ENCODE peak calls at places on chromosomes 13 and 19, in five cellular contexts. U, V, J, Y and Z are unnamed samples.

GRCh38 chr13:66837246-66837645 is 392.9 kb downstream of the PCDH9 start:
- DNase-seq in V (no peak), Y (no peak), J (no peak), U (no peak), Z (no peak)

GRCh38 chr19:872266-872951 is 12.9 kb downstream of the CFD start:
- DNase-seq in J (peak; percentile 94), V (peak; percentile 34), Y (peak; percentile 31), U (no peak), Z (no peak)

GRCh38 chr19:47603706-47604310 is 5.1 kb upstream of the BICRA start:
- DNase-seq in V (no peak), J (no peak), Y (no peak), U (no peak), Z (no peak)

GRCh38 chr13:54433511-54434206 is 1405.0 kb downstream of the OLFM4 start:
- DNase-seq in Y (no peak), V (peak; percentile 81), U (no peak), J (no peak), Z (no peak)

GRCh38 chr13:109479991-109480696 is 306.2 kb downstream of the IRS2 start:
- DNase-seq in U (no peak), V (no peak), Y (no peak), J (no peak), Z (no peak)

GRCh38 chr13:41864658-41865057 is 96.3 kb downstream of the VWA8 start:
- DNase-seq in Y (no peak), J (no peak), V (no peak), U (no peak), Z (no peak)

GRCh38 chr13:28478127-28478526 is 16.8 kb downstream of the FLT1 start:
- DNase-seq in U (no peak), V (no peak), J (no peak), Y (no peak), Z (no peak)

GRCh38 chr19:17302391-17303166 is 646 bp downstream of the ABHD8 start:
- DNase-seq in J (peak; percentile 85), V (peak; percentile 21), Y (no peak), U (no peak), Z (peak; percentile 54)

GRCh38 chr13:48500652-48501197 is 32.2 kb downstream of the RCBTB2 start:
- DNase-seq in V (no peak), J (no peak), Y (no peak), U (no peak), Z (no peak)

GRCh38 chr19:41531438-41532311 is 44.3 kb upstream of the CEACAM21 start:
- DNase-seq in J (peak; percentile 91), U (no peak), V (peak; percentile 59), Y (peak; percentile 69), Z (peak; percentile 40)

GRCh38 chr13:62119739-62120700 is 704.4 kb upstream of the PCDH20 start:
- DNase-seq in V (no peak), J (no peak), U (no peak), Y (no peak), Z (no peak)

GRCh38 chr19:900302-901111 is 7.2 kb downstream of the RNU6-9 start:
- DNase-seq in U (no peak), V (no peak), Y (no peak), J (no peak), Z (no peak)

GRCh38 chr13:54574791-54575190 is 1546.2 kb downstream of the OLFM4 start:
- DNase-seq in U (no peak), V (no peak), Y (no peak), J (no peak), Z (no peak)

GRCh38 chr13:20901668-20902437 is 693 bp downstream of the XPO4 start:
- DNase-seq in V (peak; percentile 41), Y (peak; percentile 36), U (no peak), J (peak; percentile 79), Z (no peak)

GRCh38 chr19:39410620-39411005 is 1.9 kb upstream of the PLEKHG2 start:
- DNase-seq in V (no peak), Y (no peak), U (no peak), J (no peak), Z (no peak)

GRCh38 chr13:24097667-24098066 is 62.9 kb upstream of the SPATA13 start:
- DNase-seq in U (no peak), Y (no peak), V (no peak), J (no peak), Z (no peak)

GRCh38 chr13:38582133-38582532 is 104.7 kb upstream of the FREM2 start:
- DNase-seq in J (no peak), U (no peak), V (peak; percentile 8), Y (no peak), Z (no peak)

GRCh38 chr13:76816394-76816793 is 69.8 kb downstream of the KCTD12 start:
- DNase-seq in Y (no peak), V (no peak), U (no peak), J (no peak), Z (no peak)

GRCh38 chr13:43946281-43946680 is 66.6 kb downstream of the LACC1 start:
- DNase-seq in Y (no peak), J (no peak), U (no peak), V (no peak), Z (no peak)

GRCh38 chr13:97856001-97856675 is 97.3 kb upstream of the IPO5 start:
- DNase-seq in U (no peak), V (peak; percentile 28), J (no peak), Y (peak; percentile 26), Z (no peak)

GRCh38 chr13:46578590-46578975 is 25.6 kb downstream of the LRCH1 start:
- DNase-seq in Y (no peak), V (no peak), U (no peak), J (no peak), Z (no peak)

GRCh38 chr13:113008841-113009240 is 39.8 kb downstream of the MCF2L start:
- DNase-seq in V (no peak), Y (no peak), U (no peak), J (no peak), Z (no peak)

GRCh38 chr19:47447470-47448359 is 24.0 kb downstream of the SLC8A2 start:
- DNase-seq in U (no peak), J (no peak), V (peak; percentile 25), Y (peak; percentile 40), Z (no peak)

GRCh38 chr19:16535381-16535780 is 6.9 kb downstream of the CHERP start:
- DNase-seq in V (no peak), J (no peak), Y (no peak), U (no peak), Z (no peak)

GRCh38 chr13:113926301-113926761 is 47.5 kb downstream of the C13orf46 start:
- DNase-seq in Y (no peak), U (no peak), J (peak; percentile 38), V (no peak), Z (no peak)

GRCh38 chr13:110453767-110454166 is 107.8 kb downstream of the RAB20 start:
- DNase-seq in V (no peak), U (no peak), J (no peak), Y (no peak), Z (no peak)

GRCh38 chr19:46860846-46861690 is at the start of gene ARHGAP35:
- DNase-seq in U (no peak), Y (peak; percentile 63), V (peak; percentile 34), J (peak; percentile 93), Z (peak; percentile 26)

GRCh38 chr19:57682226-57682766 is 519 bp downstream of the ZNF551 start:
- DNase-seq in V (no peak), Y (no peak), J (no peak), U (no peak), Z (no peak)

GRCh38 chr13:71831716-71832115 is 35.3 kb downstream of the DACH1 start:
- DNase-seq in J (no peak), Y (no peak), V (no peak), U (no peak), Z (no peak)

GRCh38 chr13:33761744-33762143 is 56.2 kb upstream of the RFC3 start:
- DNase-seq in V (peak; percentile 23), J (no peak), U (no peak), Y (no peak), Z (no peak)

GRCh38 chr13:99389520-99390304 is 82.5 kb upstream of the GPR183 start:
- DNase-seq in V (no peak), U (no peak), J (no peak), Y (no peak), Z (no peak)

GRCh38 chr13:93660664-93661063 is 434.1 kb downstream of the GPC6 start:
- DNase-seq in V (no peak), U (no peak), Y (no peak), J (no peak), Z (no peak)

GRCh38 chr13:102847272-102848234 is 1.7 kb downstream of the ERCC5 start:
- DNase-seq in U (no peak), Y (no peak), V (peak; percentile 13), J (peak; percentile 77), Z (no peak)

GRCh38 chr13:27172495-27172842 is 858 bp upstream of the USP12 start:
- DNase-seq in U (no peak), V (no peak), J (no peak), Y (no peak), Z (no peak)
- H3K27ac ChIP-seq in U (peak overlapping the region; percentile 88), V (peak overlapping the region; percentile 90), J (peak overlapping the region; percentile 95), Y (peak overlapping the region; percentile 98), Z (peak overlapping the region; percentile 77)

GRCh38 chr13:26695360-26695705 is 65.3 kb downstream of the GPR12 start:
- DNase-seq in J (no peak), V (no peak), Y (no peak), U (no peak), Z (no peak)
- H3K27ac ChIP-seq in J (no peak overlapping the region), V (no peak overlapping the region), Y (no peak overlapping the region), U (no peak overlapping the region), Z (no peak overlapping the region)

DNA sequence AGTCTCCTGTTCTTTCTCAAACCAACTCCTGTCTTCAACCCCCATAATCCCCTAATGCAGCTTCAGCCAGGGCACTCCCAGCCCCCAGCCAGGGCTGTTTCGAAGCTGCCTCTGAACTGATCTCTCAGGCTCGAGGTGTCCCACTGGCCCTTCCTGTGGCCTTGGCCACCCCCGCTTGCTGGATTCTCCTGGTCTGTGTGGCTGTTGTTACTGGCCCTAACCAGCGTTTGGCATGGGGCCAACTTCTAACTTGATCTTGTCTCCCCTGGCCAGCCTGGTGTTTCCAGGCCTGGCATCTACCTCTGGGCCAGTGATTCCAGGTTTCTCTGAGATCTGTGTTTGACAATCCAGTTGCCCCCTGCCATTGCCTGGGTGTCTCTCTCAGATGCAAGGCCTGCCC is 11.0 kb downstream of the XAB2 start:
- DNase-seq in Y (peak; percentile 74), V (peak; percentile 80), J (no peak), U (no peak), Z (no peak)
- H3K27ac ChIP-seq in Y (peak overlapping the region; percentile 51), V (peak overlapping the region; percentile 97), J (no peak overlapping the region), U (no peak overlapping the region), Z (no peak overlapping the region)

GRCh38 chr19:51292971-51293370 is 18.5 kb upstream of the IGLON5 start:
- DNase-seq in V (no peak), J (no peak), U (no peak), Y (no peak), Z (no peak)
- H3K27ac ChIP-seq in V (no peak overlapping the region), J (no peak overlapping the region), U (no peak overlapping the region), Y (no peak overlapping the region), Z (peak overlapping the region; percentile 40)

GRCh38 chr19:42965204-42965603 is 28.2 kb upstream of the PSG7 start:
- DNase-seq in U (no peak), J (no peak), V (no peak), Y (no peak), Z (no peak)
- H3K27ac ChIP-seq in U (no peak overlapping the region), J (no peak overlapping the region), V (no peak overlapping the region), Y (no peak overlapping the region), Z (no peak overlapping the region)